ENCODE peak calls at places on chromosomes 1 and 21, in five cellular contexts. T is H9, P is left ventricle myocardium inferior, E is brain microvascular endothelial cell, A is vagina. U is an unnamed sample.
A peak's percentile ranks its signal among the peaks of the same experiment; 100 is the strongest.

GRCh38 chr1:117664314-117664713 is 58.5 kb downstream of the TENT5C start:
- DNase-seq in T (no peak), P (no peak), E (no peak), A (no peak), U (no peak)

GRCh38 chr1:2391034-2391384 is 345 bp downstream of the MORN1 start:
- DNase-seq in T (no peak), P (no peak), E (no peak), A (no peak), U (no peak)

GRCh38 chr1:203636306-203636705 is 9.7 kb downstream of the ATP2B4 start:
- DNase-seq in T (no peak), P (no peak), E (no peak), A (no peak), U (no peak)

GRCh38 chr1:16091296-16091695 is 17.8 kb upstream of the FAM131C start:
- DNase-seq in T (peak; percentile 30), P (peak; percentile 1), E (no peak), A (no peak), U (no peak)

GRCh38 chr1:45246760-45247159 is 40.4 kb upstream of the ZSWIM5 start:
- DNase-seq in T (no peak), P (no peak), E (peak; percentile 78), A (no peak), U (peak; percentile 59)

GRCh38 chr1:41855713-41856112 is 63.0 kb downstream of the HIVEP3 start:
- DNase-seq in T (no peak), P (no peak), E (no peak), A (no peak), U (no peak)

GRCh38 chr1:54996869-54997710 is 1.6 kb upstream of the BSND start:
- DNase-seq in T (no peak), P (no peak), E (no peak), A (no peak), U (no peak)

GRCh38 chr21:27189870-27190269 is 223.0 kb upstream of the ADAMTS5 start:
- DNase-seq in T (no peak), P (no peak), E (no peak), A (no peak), U (no peak)

GRCh38 chr1:188169971-188170370 is 1341.2 kb downstream of the PLA2G4A start:
- DNase-seq in T (no peak), P (no peak), E (no peak), A (no peak), U (no peak)

GRCh38 chr1:218878369-218878768 is 295.3 kb upstream of the LYPLAL1 start:
- DNase-seq in T (no peak), P (no peak), E (no peak), A (no peak), U (peak; percentile 52)

GRCh38 chr1:146036241-146036989 is 14.9 kb upstream of the HJV start:
- DNase-seq in T (no peak), P (no peak), E (no peak), A (no peak), U (no peak)

GRCh38 chr1:156559797-156560112 is 12.6 kb downstream of the IQGAP3 start:
- DNase-seq in T (no peak), P (no peak), E (no peak), A (no peak), U (no peak)

GRCh38 chr1:222643603-222643936 is 25.7 kb downstream of the MIA3 start:
- DNase-seq in T (no peak), P (no peak), E (no peak), A (no peak), U (no peak)

GRCh38 chr1:59368007-59368670 is 71.2 kb downstream of the FGGY start:
- DNase-seq in T (no peak), P (no peak), E (no peak), A (no peak), U (no peak)

GRCh38 chr1:38775175-38775845 is 84.3 kb downstream of the RRAGC start:
- DNase-seq in T (no peak), P (no peak), E (no peak), A (no peak), U (no peak)

GRCh38 chr21:42868196-42868595 is 11.1 kb downstream of the WDR4 start:
- DNase-seq in T (no peak), P (no peak), E (no peak), A (no peak), U (no peak)

GRCh38 chr21:28642891-28643290 is 349.8 kb downstream of the LTN1 start:
- DNase-seq in T (no peak), P (no peak), E (no peak), A (no peak), U (no peak)

GRCh38 chr1:7011826-7012225 is 226.6 kb downstream of the CAMTA1 start:
- DNase-seq in T (no peak), P (no peak), E (no peak), A (no peak), U (no peak)

GRCh38 chr1:159229896-159230295 is 25.2 kb downstream of the ACKR1 start:
- DNase-seq in T (no peak), P (no peak), E (no peak), A (no peak), U (no peak)

GRCh38 chr1:176880954-176881595 is 283.4 kb downstream of the ASTN1 start:
- DNase-seq in T (peak; percentile 81), P (peak; percentile 61), E (peak; percentile 54), A (no peak), U (peak; percentile 25)

GRCh38 chr1:161045749-161046573 is at the start of gene USF1:
- DNase-seq in T (peak; percentile 95), P (peak; percentile 93), E (peak; percentile 95), A (peak; percentile 96), U (peak; percentile 85)

GRCh38 chr21:33662046-33662445 is 19.7 kb downstream of the ITSN1 start:
- DNase-seq in T (no peak), P (no peak), E (no peak), A (no peak), U (no peak)

GRCh38 chr1:21586926-21587601 is 77.8 kb downstream of the ALPL start:
- DNase-seq in T (peak; percentile 65), P (peak; percentile 47), E (peak; percentile 83), A (no peak), U (peak; percentile 42)

GRCh38 chr1:240441684-240442083 is 170.3 kb downstream of the GREM2 start:
- DNase-seq in T (no peak), P (no peak), E (no peak), A (no peak), U (no peak)

GRCh38 chr1:94597701-94598100 is 56.1 kb upstream of the F3 start:
- DNase-seq in T (no peak), P (no peak), E (peak; percentile 44), A (no peak), U (no peak)

GRCh38 chr1:94602312-94602711 is 60.8 kb upstream of the F3 start:
- DNase-seq in T (no peak), P (no peak), E (no peak), A (no peak), U (no peak)

GRCh38 chr1:94600556-94600955 is 59.0 kb upstream of the F3 start:
- DNase-seq in T (no peak), P (no peak), E (no peak), A (peak; percentile 65), U (no peak)

GRCh38 chr1:94596260-94596659 is 54.7 kb upstream of the F3 start:
- DNase-seq in T (no peak), P (no peak), E (no peak), A (no peak), U (no peak)

DNA sequence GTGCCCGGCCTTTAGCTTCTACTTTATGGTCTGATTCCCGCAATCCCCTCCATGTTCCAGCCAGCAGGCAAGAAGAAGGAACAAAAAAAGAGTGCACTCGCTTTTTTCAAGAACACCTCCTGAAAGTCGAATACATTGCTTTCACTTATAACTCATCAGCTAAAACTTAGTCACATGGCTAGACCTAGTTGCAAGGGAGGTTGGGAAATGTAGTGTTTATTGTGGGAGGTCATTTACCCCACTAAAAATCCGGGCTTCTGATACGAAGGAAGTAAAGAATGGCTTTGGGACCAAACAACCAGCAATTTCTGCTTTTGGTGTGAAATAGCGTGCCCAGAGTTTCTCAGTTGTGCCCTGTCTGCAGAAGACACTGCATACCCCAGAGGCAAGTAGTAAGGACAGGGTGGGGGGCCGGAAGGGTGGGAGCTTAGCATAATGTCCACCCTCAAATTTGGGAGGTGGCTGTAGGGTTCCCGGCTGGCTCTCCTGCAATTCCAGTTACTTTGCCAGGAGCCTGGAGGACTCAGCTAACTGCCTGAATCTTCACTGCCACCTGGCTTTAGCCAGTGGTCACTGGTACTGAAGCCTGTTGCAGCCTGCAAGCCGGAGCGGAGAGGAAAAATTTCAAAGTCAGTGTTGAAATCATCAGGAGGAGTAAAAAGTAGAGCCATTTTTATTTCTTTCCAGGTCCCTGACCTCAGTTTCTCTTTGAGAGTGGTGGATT is 57.7 kb upstream of the F3 start:
- DNase-seq in T (peak; percentile 75), P (no peak), E (no peak), A (no peak), U (no peak)
- TF ChIP-seq CTCF in T (peak; percentile 71), P (peak; percentile 68), E (peak; percentile 72), A (peak; percentile 14), U (peak; percentile 42)

GRCh38 chr1:25889470-25889869 is 14.0 kb upstream of the PAQR7 start:
- DNase-seq in T (no peak), P (no peak), E (peak; percentile 4), A (no peak), U (no peak)
- TF ChIP-seq CTCF in T (peak; percentile 26), P (no peak), E (peak; percentile 50), A (no peak), U (peak; percentile 21)

GRCh38 chr1:154735061-154735800 is 127.2 kb upstream of the ADAR start:
- DNase-seq in T (no peak), P (no peak), E (no peak), A (no peak), U (no peak)

GRCh38 chr1:154736840-154737239 is 128.9 kb upstream of the ADAR start:
- DNase-seq in T (no peak), P (no peak), E (peak; percentile 93), A (no peak), U (no peak)

GRCh38 chr1:154733621-154734020 is 125.6 kb upstream of the ADAR start:
- DNase-seq in T (no peak), P (no peak), E (no peak), A (no peak), U (no peak)

GRCh38 chr1:154739654-154740053 is 130.4 kb downstream of the KCNN3 start:
- DNase-seq in T (no peak), P (no peak), E (no peak), A (no peak), U (no peak)

GRCh38 chr1:154735801-154736163 is 127.8 kb upstream of the ADAR start:
- DNase-seq in T (no peak), P (no peak), E (no peak), A (no peak), U (no peak)
- TF ChIP-seq CTCF in T (no peak), P (no peak), E (no peak), A (no peak), U (no peak)

DNA sequence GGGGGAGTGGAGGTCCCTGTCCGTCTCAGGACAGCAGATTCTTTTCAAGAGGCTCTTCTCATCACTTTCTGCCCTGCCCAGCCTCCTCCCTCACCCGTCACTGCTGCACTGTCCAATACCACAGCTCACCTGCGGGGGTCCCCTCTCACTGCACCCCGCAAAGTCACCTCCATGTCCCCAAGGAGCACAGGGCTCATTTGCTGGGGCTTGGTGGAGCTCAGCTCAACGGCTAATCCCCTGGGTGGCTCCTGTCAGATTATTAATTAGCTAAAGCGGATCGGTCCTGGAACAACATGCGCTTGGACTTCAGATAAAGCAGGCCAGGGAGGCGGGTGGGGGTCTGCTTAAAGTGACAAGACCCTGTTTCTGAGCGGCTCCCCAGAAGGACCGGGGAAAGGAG is 43.2 kb downstream of the CASZ1 start:
- DNase-seq in T (no peak), P (no peak), E (no peak), A (no peak), U (no peak)
- TF ChIP-seq CTCF in T (peak; percentile 54), P (peak; percentile 12), E (no peak), A (no peak), U (no peak)

GRCh38 chr1:67761730-67762129 is 71.5 kb downstream of the GNG12 start:
- DNase-seq in T (no peak), P (no peak), E (no peak), A (peak; percentile 37), U (no peak)
- TF ChIP-seq CTCF in T (no peak), P (no peak), E (no peak), A (no peak), U (no peak)